ENCODE peak calls at places on chromosome 10, in five cellular contexts. I, Z, B, D and W are unnamed samples.

GRCh38 chr10:6204063-6204340 is 1.3 kb downstream of the PFKFB3 start:
- DNase-seq in I (peak), Z (no peak), B (peak), D (no peak), W (peak)

GRCh38 chr10:59060852-59061251 is 115.6 kb upstream of the PHYHIPL start:
- DNase-seq in I (no peak), Z (no peak), B (no peak), D (no peak), W (no peak)

GRCh38 chr10:75613685-75614587 is 182.5 kb downstream of the LRMDA start:
- DNase-seq in I (no peak), Z (peak), B (no peak), D (no peak), W (peak)

GRCh38 chr10:31804416-31804815 is 124.2 kb downstream of the ARHGAP12 start:
- DNase-seq in I (no peak), Z (no peak), B (no peak), D (no peak), W (no peak)

GRCh38 chr10:131852161-131852822 is 48.5 kb upstream of the PPP2R2D start:
- DNase-seq in I (no peak), Z (no peak), B (no peak), D (no peak), W (no peak)

GRCh38 chr10:49412571-49412970 is 16.7 kb upstream of the DRGX start:
- DNase-seq in I (no peak), Z (no peak), B (no peak), D (no peak), W (no peak)

GRCh38 chr10:8485032-8485431 is 430.5 kb downstream of the GATA3 start:
- DNase-seq in I (no peak), Z (no peak), B (no peak), D (no peak), W (no peak)

GRCh38 chr10:124003481-124004371 is 89.7 kb downstream of the CHST15 start:
- DNase-seq in I (no peak), Z (no peak), B (no peak), D (no peak), W (no peak)

GRCh38 chr10:61262486-61263261 is 190.5 kb downstream of the TMEM26 start:
- DNase-seq in I (no peak), Z (peak), B (no peak), D (no peak), W (no peak)